ENCODE peak calls at places on chromosomes 13 and 19, in ten cellular contexts. One of them, this sample, is unnamed.

GRCh38 chr13:33349314-33349995 is 63.9 kb upstream of the STARD13 start:
- DNase-seq in endothelial cell: no peak
- DNase-seq in CD8-positive, alpha-beta T cell: no peak
- DNase-seq in AG04450: no peak
- DNase-seq in ascending aorta: peak; percentile 76
- DNase-seq in tibial artery: peak; percentile 74
- DNase-seq in Calu3: peak; percentile 18
- DNase-seq in thoracic aorta: no peak
- DNase-seq in nephron progenitor cell: peak; percentile 6
- DNase-seq in cardiac muscle cell: no peak
- DNase-seq in this sample: no peak

GRCh38 chr13:33167521-33167920 is 118.0 kb downstream of the STARD13 start:
- DNase-seq in CD8-positive, alpha-beta T cell: no peak
- DNase-seq in Calu3: no peak
- DNase-seq in AG04450: no peak
- DNase-seq in thoracic aorta: no peak
- DNase-seq in nephron progenitor cell: no peak
- DNase-seq in ascending aorta: no peak
- DNase-seq in tibial artery: no peak
- DNase-seq in cardiac muscle cell: no peak
- DNase-seq in endothelial cell: no peak
- DNase-seq in this sample: no peak

GRCh38 chr13:19151581-19152263 is 29.9 kb downstream of the TUBA3C start:
- DNase-seq in Calu3: no peak
- DNase-seq in cardiac muscle cell: no peak
- DNase-seq in CD8-positive, alpha-beta T cell: no peak
- DNase-seq in endothelial cell: no peak
- DNase-seq in tibial artery: no peak
- DNase-seq in AG04450: no peak
- DNase-seq in ascending aorta: no peak
- DNase-seq in nephron progenitor cell: no peak
- DNase-seq in thoracic aorta: no peak
- DNase-seq in this sample: peak; percentile 16

GRCh38 chr19:28736528-28736927 is 476.4 kb downstream of the UQCRFS1 start:
- DNase-seq in thoracic aorta: no peak
- DNase-seq in tibial artery: no peak
- DNase-seq in endothelial cell: no peak
- DNase-seq in AG04450: no peak
- DNase-seq in nephron progenitor cell: no peak
- DNase-seq in Calu3: no peak
- DNase-seq in cardiac muscle cell: no peak
- DNase-seq in ascending aorta: no peak
- DNase-seq in CD8-positive, alpha-beta T cell: no peak
- DNase-seq in this sample: no peak

GRCh38 chr13:73429691-73430090 is 370.9 kb downstream of the KLF5 start:
- DNase-seq in endothelial cell: no peak
- DNase-seq in thoracic aorta: no peak
- DNase-seq in CD8-positive, alpha-beta T cell: no peak
- DNase-seq in nephron progenitor cell: no peak
- DNase-seq in tibial artery: no peak
- DNase-seq in cardiac muscle cell: peak; percentile 42
- DNase-seq in ascending aorta: no peak
- DNase-seq in AG04450: no peak
- DNase-seq in Calu3: peak; percentile 8
- DNase-seq in this sample: no peak

GRCh38 chr19:55084416-55084815 is 8.7 kb downstream of the EPS8L1 start:
- DNase-seq in thoracic aorta: no peak
- DNase-seq in endothelial cell: no peak
- DNase-seq in tibial artery: no peak
- DNase-seq in ascending aorta: no peak
- DNase-seq in cardiac muscle cell: no peak
- DNase-seq in nephron progenitor cell: no peak
- DNase-seq in Calu3: no peak
- DNase-seq in AG04450: no peak
- DNase-seq in CD8-positive, alpha-beta T cell: no peak
- DNase-seq in this sample: no peak

GRCh38 chr13:27917121-27917947 is 2.5 kb upstream of the PDX1 start:
- DNase-seq in nephron progenitor cell: peak; percentile 53
- DNase-seq in Calu3: no peak
- DNase-seq in tibial artery: no peak
- DNase-seq in thoracic aorta: no peak
- DNase-seq in endothelial cell: no peak
- DNase-seq in AG04450: no peak
- DNase-seq in CD8-positive, alpha-beta T cell: no peak
- DNase-seq in cardiac muscle cell: no peak
- DNase-seq in ascending aorta: no peak
- DNase-seq in this sample: peak; percentile 34

GRCh38 chr13:44101347-44102083 is 221.8 kb downstream of the LACC1 start:
- DNase-seq in tibial artery: no peak
- DNase-seq in thoracic aorta: no peak
- DNase-seq in AG04450: no peak
- DNase-seq in ascending aorta: no peak
- DNase-seq in nephron progenitor cell: no peak
- DNase-seq in CD8-positive, alpha-beta T cell: no peak
- DNase-seq in Calu3: no peak
- DNase-seq in cardiac muscle cell: no peak
- DNase-seq in endothelial cell: no peak
- DNase-seq in this sample: no peak

GRCh38 chr13:100674363-100674847 is at the start of gene TMTC4:
- DNase-seq in Calu3: peak; percentile 2
- DNase-seq in CD8-positive, alpha-beta T cell: no peak
- DNase-seq in nephron progenitor cell: peak; percentile 70
- DNase-seq in thoracic aorta: no peak
- DNase-seq in tibial artery: no peak
- DNase-seq in endothelial cell: peak; percentile 44
- DNase-seq in cardiac muscle cell: no peak
- DNase-seq in AG04450: no peak
- DNase-seq in ascending aorta: no peak
- DNase-seq in this sample: no peak

GRCh38 chr19:19997656-19998268 is 41.5 kb downstream of the ZNF682 start:
- DNase-seq in CD8-positive, alpha-beta T cell: peak; percentile 34
- DNase-seq in endothelial cell: peak; percentile 50
- DNase-seq in nephron progenitor cell: peak; percentile 11
- DNase-seq in tibial artery: no peak
- DNase-seq in ascending aorta: no peak
- DNase-seq in cardiac muscle cell: no peak
- DNase-seq in Calu3: no peak
- DNase-seq in thoracic aorta: no peak
- DNase-seq in AG04450: no peak
- DNase-seq in this sample: no peak

GRCh38 chr19:55312621-55313117 is 12.5 kb downstream of the TMEM150B start:
- DNase-seq in tibial artery: no peak
- DNase-seq in CD8-positive, alpha-beta T cell: no peak
- DNase-seq in endothelial cell: no peak
- DNase-seq in cardiac muscle cell: no peak
- DNase-seq in Calu3: no peak
- DNase-seq in nephron progenitor cell: no peak
- DNase-seq in ascending aorta: no peak
- DNase-seq in thoracic aorta: no peak
- DNase-seq in AG04450: no peak
- DNase-seq in this sample: no peak

GRCh38 chr19:29810504-29810871 is 1.3 kb upstream of the CCNE1 start:
- DNase-seq in thoracic aorta: no peak
- DNase-seq in tibial artery: peak; percentile 55
- DNase-seq in AG04450: no peak
- DNase-seq in CD8-positive, alpha-beta T cell: no peak
- DNase-seq in nephron progenitor cell: no peak
- DNase-seq in cardiac muscle cell: no peak
- DNase-seq in Calu3: no peak
- DNase-seq in ascending aorta: no peak
- DNase-seq in endothelial cell: no peak
- DNase-seq in this sample: no peak

GRCh38 chr13:50707533-50708096 is 135.9 kb downstream of the DLEU7 start:
- DNase-seq in endothelial cell: no peak
- DNase-seq in AG04450: no peak
- DNase-seq in tibial artery: no peak
- DNase-seq in CD8-positive, alpha-beta T cell: no peak
- DNase-seq in nephron progenitor cell: no peak
- DNase-seq in Calu3: no peak
- DNase-seq in thoracic aorta: no peak
- DNase-seq in ascending aorta: no peak
- DNase-seq in cardiac muscle cell: no peak
- DNase-seq in this sample: no peak

GRCh38 chr13:82976499-82976898 is 905.8 kb downstream of the SLITRK1 start:
- DNase-seq in CD8-positive, alpha-beta T cell: no peak
- DNase-seq in nephron progenitor cell: no peak
- DNase-seq in endothelial cell: no peak
- DNase-seq in tibial artery: no peak
- DNase-seq in cardiac muscle cell: no peak
- DNase-seq in AG04450: no peak
- DNase-seq in thoracic aorta: no peak
- DNase-seq in ascending aorta: no peak
- DNase-seq in Calu3: no peak
- DNase-seq in this sample: no peak
- TF ChIP-seq CTCF in CD8-positive, alpha-beta T cell: no peak
- TF ChIP-seq CTCF in nephron progenitor cell: no peak
- TF ChIP-seq CTCF in endothelial cell: no peak
- TF ChIP-seq CTCF in tibial artery: no peak
- TF ChIP-seq CTCF in cardiac muscle cell: no peak
- TF ChIP-seq CTCF in AG04450: peak; percentile 41
- TF ChIP-seq CTCF in thoracic aorta: no peak
- TF ChIP-seq CTCF in ascending aorta: no peak
- TF ChIP-seq CTCF in Calu3: no peak
- TF ChIP-seq CTCF in this sample: no peak

GRCh38 chr19:624433-625109 is 8.8 kb downstream of the POLRMT start:
- DNase-seq in AG04450: no peak
- DNase-seq in cardiac muscle cell: no peak
- DNase-seq in ascending aorta: no peak
- DNase-seq in nephron progenitor cell: no peak
- DNase-seq in CD8-positive, alpha-beta T cell: no peak
- DNase-seq in thoracic aorta: no peak
- DNase-seq in endothelial cell: no peak
- DNase-seq in Calu3: no peak
- DNase-seq in tibial artery: no peak
- DNase-seq in this sample: no peak

GRCh38 chr19:623974-624373 is 9.4 kb downstream of the POLRMT start:
- DNase-seq in AG04450: peak; percentile 43
- DNase-seq in tibial artery: no peak
- DNase-seq in nephron progenitor cell: no peak
- DNase-seq in cardiac muscle cell: peak; percentile 76
- DNase-seq in ascending aorta: no peak
- DNase-seq in Calu3: no peak
- DNase-seq in thoracic aorta: no peak
- DNase-seq in endothelial cell: no peak
- DNase-seq in CD8-positive, alpha-beta T cell: no peak
- DNase-seq in this sample: no peak

GRCh38 chr19:629961-630714 is 3.2 kb downstream of the POLRMT start:
- DNase-seq in cardiac muscle cell: no peak
- DNase-seq in tibial artery: no peak
- DNase-seq in AG04450: no peak
- DNase-seq in endothelial cell: no peak
- DNase-seq in ascending aorta: no peak
- DNase-seq in thoracic aorta: no peak
- DNase-seq in CD8-positive, alpha-beta T cell: no peak
- DNase-seq in Calu3: no peak
- DNase-seq in nephron progenitor cell: no peak
- DNase-seq in this sample: no peak

GRCh38 chr19:625257-625656 is 8.1 kb downstream of the POLRMT start:
- DNase-seq in thoracic aorta: no peak
- DNase-seq in CD8-positive, alpha-beta T cell: no peak
- DNase-seq in cardiac muscle cell: no peak
- DNase-seq in endothelial cell: no peak
- DNase-seq in ascending aorta: no peak
- DNase-seq in Calu3: no peak
- DNase-seq in AG04450: no peak
- DNase-seq in tibial artery: no peak
- DNase-seq in nephron progenitor cell: no peak
- DNase-seq in this sample: no peak

DNA sequence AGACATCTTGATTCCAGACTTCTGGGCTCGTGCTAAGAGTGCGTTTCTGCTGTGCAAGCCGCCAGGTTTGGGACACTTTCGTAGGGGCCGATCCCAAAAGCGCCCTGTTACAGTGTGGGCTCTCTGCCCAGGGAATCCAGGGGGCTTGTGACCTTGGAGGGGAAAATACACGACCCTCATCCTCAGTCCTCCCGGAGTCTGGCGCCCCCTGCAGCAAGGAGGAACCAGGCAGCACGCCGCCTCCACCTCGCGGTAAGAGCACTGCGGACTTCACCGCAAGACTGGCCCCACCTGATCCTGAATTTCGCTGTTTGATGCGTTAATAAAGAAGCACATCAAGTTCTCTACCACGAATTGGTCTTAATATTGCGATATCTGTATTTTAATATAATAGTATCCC is 5.2 kb downstream of the POLRMT start:
- DNase-seq in Calu3: no peak
- DNase-seq in cardiac muscle cell: no peak
- DNase-seq in AG04450: no peak
- DNase-seq in tibial artery: no peak
- DNase-seq in nephron progenitor cell: peak; percentile 43
- DNase-seq in CD8-positive, alpha-beta T cell: no peak
- DNase-seq in thoracic aorta: no peak
- DNase-seq in endothelial cell: no peak
- DNase-seq in ascending aorta: no peak
- DNase-seq in this sample: no peak
- TF ChIP-seq CTCF in Calu3: no peak
- TF ChIP-seq CTCF in cardiac muscle cell: peak; percentile 34
- TF ChIP-seq CTCF in AG04450: peak; percentile 36
- TF ChIP-seq CTCF in tibial artery: no peak
- TF ChIP-seq CTCF in nephron progenitor cell: no peak
- TF ChIP-seq CTCF in CD8-positive, alpha-beta T cell: no peak
- TF ChIP-seq CTCF in thoracic aorta: no peak
- TF ChIP-seq CTCF in endothelial cell: peak; percentile 35
- TF ChIP-seq CTCF in ascending aorta: no peak
- TF ChIP-seq CTCF in this sample: no peak

GRCh38 chr19:58328999-58329398 is 2.2 kb downstream of the ZSCAN22 start:
- DNase-seq in thoracic aorta: no peak
- DNase-seq in cardiac muscle cell: no peak
- DNase-seq in tibial artery: no peak
- DNase-seq in ascending aorta: no peak
- DNase-seq in endothelial cell: peak; percentile 56
- DNase-seq in Calu3: peak; percentile 30
- DNase-seq in CD8-positive, alpha-beta T cell: peak; percentile 30
- DNase-seq in nephron progenitor cell: peak; percentile 70
- DNase-seq in AG04450: no peak
- DNase-seq in this sample: no peak
- TF ChIP-seq CTCF in thoracic aorta: no peak
- TF ChIP-seq CTCF in cardiac muscle cell: no peak
- TF ChIP-seq CTCF in tibial artery: no peak
- TF ChIP-seq CTCF in ascending aorta: no peak
- TF ChIP-seq CTCF in endothelial cell: no peak
- TF ChIP-seq CTCF in Calu3: no peak
- TF ChIP-seq CTCF in CD8-positive, alpha-beta T cell: no peak
- TF ChIP-seq CTCF in nephron progenitor cell: peak; percentile 52
- TF ChIP-seq CTCF in AG04450: no peak
- TF ChIP-seq CTCF in this sample: peak; percentile 13

DNA sequence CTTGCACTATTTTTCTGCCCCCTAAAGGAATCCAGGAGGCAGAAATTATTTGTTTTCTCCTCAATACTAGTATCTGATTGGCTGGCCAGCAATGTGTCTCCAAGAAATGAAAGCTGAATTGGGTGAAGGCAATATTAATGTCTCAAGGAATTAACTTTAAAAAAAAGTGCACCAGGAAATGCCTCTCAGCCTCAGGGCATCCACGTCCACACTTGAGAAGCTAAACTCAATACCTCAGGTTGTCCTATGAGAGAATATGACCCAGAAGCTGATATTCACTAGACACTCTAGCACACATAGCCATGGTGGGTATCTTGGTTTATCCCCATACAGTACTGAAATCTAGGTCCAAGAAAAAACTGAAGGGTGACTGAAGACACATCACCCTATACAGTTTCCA is 2.1 kb downstream of the ZNF91 start:
- DNase-seq in AG04450: no peak
- DNase-seq in endothelial cell: no peak
- DNase-seq in thoracic aorta: no peak
- DNase-seq in Calu3: no peak
- DNase-seq in CD8-positive, alpha-beta T cell: no peak
- DNase-seq in cardiac muscle cell: no peak
- DNase-seq in ascending aorta: no peak
- DNase-seq in nephron progenitor cell: no peak
- DNase-seq in tibial artery: no peak
- DNase-seq in this sample: no peak
- TF ChIP-seq CTCF in AG04450: no peak
- TF ChIP-seq CTCF in endothelial cell: no peak
- TF ChIP-seq CTCF in thoracic aorta: no peak
- TF ChIP-seq CTCF in Calu3: no peak
- TF ChIP-seq CTCF in CD8-positive, alpha-beta T cell: no peak
- TF ChIP-seq CTCF in cardiac muscle cell: no peak
- TF ChIP-seq CTCF in ascending aorta: no peak
- TF ChIP-seq CTCF in nephron progenitor cell: no peak
- TF ChIP-seq CTCF in tibial artery: no peak
- TF ChIP-seq CTCF in this sample: no peak